ENCODE peak calls at places on chromosomes 1 and 21, in nine cellular contexts. M, E, B, L, V, H, P, A and O are unnamed samples.

GRCh38 chr1:58649555-58649954 is 50.3 kb downstream of the MYSM1 start:
- DNase-seq in E (peak), V (no peak), M (no peak), P (no peak), H (no peak), B (no peak), A (no peak), L (no peak), O (no peak)

GRCh38 chr1:208093754-208094719 is 150.1 kb downstream of the PLXNA2 start:
- DNase-seq in P (peak), L (peak), M (peak), B (peak), E (peak), H (peak), A (peak), V (peak), O (peak)

GRCh38 chr1:230426246-230427101 is at the start of gene PGBD5:
- DNase-seq in P (peak), B (peak), M (peak), A (peak), L (peak), E (peak), H (peak), V (peak), O (peak)

GRCh38 chr21:19853709-19854575 is 1144.3 kb upstream of the NCAM2 start:
- DNase-seq in M (no peak), L (no peak), V (peak), P (peak), A (no peak), B (no peak), E (no peak), H (no peak), O (no peak)

GRCh38 chr1:160205974-160206369 is 788 bp downstream of the PEA15 start:
- DNase-seq in L (peak), E (peak), B (peak), H (no peak), A (peak), P (peak), M (peak), V (no peak), O (peak)

GRCh38 chr1:34681481-34682451 is 73.1 kb upstream of the GJB5 start:
- DNase-seq in P (no peak), B (peak), L (peak), M (peak), H (peak), E (peak), A (peak), V (no peak), O (peak)

GRCh38 chr1:240100351-240100750 is 8.7 kb downstream of the FMN2 start:
- DNase-seq in P (no peak), L (no peak), E (no peak), M (no peak), B (no peak), H (no peak), V (no peak), A (peak), O (no peak)

GRCh38 chr1:22527122-22527521 is 36.2 kb upstream of the EPHA8 start:
- DNase-seq in M (no peak), E (no peak), H (no peak), P (no peak), A (no peak), L (no peak), V (peak), B (no peak), O (no peak)

GRCh38 chr1:206887701-206888100 is 9.5 kb upstream of the IL24 start:
- DNase-seq in P (no peak), A (no peak), B (no peak), E (no peak), L (no peak), M (no peak), H (no peak), V (no peak), O (no peak)

GRCh38 chr1:182249201-182249676 is 142.4 kb downstream of the GLUL start:
- DNase-seq in A (no peak), M (no peak), B (no peak), V (no peak), L (peak), E (no peak), P (no peak), H (no peak), O (no peak)

GRCh38 chr21:37914211-37914900 is 1.9 kb downstream of the KCNJ6 start:
- DNase-seq in E (peak), V (no peak), H (no peak), P (no peak), B (no peak), L (no peak), M (peak), A (peak), O (peak)

GRCh38 chr1:119958223-119958622 is 61.9 kb upstream of the ADAM30 start:
- DNase-seq in L (no peak), H (no peak), V (no peak), E (no peak), B (no peak), P (no peak), M (no peak), A (no peak), O (no peak)

GRCh38 chr1:157370698-157371097 is 181.6 kb downstream of the FCRL5 start:
- DNase-seq in H (no peak), P (no peak), L (no peak), A (no peak), V (no peak), E (no peak), M (no peak), B (no peak), O (no peak)

GRCh38 chr21:46037338-46038325 is 56.1 kb downstream of the COL6A1 start:
- DNase-seq in B (no peak), L (no peak), H (no peak), M (no peak), E (no peak), A (no peak), V (no peak), P (no peak), O (no peak)

GRCh38 chr21:30831194-30831765 is 1.7 kb upstream of the KRTAP7-1 start:
- DNase-seq in B (no peak), L (peak), P (no peak), V (no peak), A (no peak), M (peak), E (peak), H (no peak), O (peak)

GRCh38 chr1:21340230-21340564 is 49.9 kb upstream of the ECE1 start:
- DNase-seq in V (peak), A (no peak), P (peak), B (no peak), E (no peak), H (no peak), M (no peak), L (no peak), O (no peak)

GRCh38 chr1:238619652-238620051 is 728.9 kb upstream of the ZP4 start:
- DNase-seq in B (no peak), V (no peak), L (no peak), A (no peak), E (no peak), P (no peak), H (no peak), M (no peak), O (no peak)

GRCh38 chr1:53380296-53380695 is 52.4 kb upstream of the LRP8 start:
- DNase-seq in P (peak), E (no peak), L (no peak), A (no peak), H (no peak), V (no peak), B (no peak), M (no peak), O (no peak)

GRCh38 chr1:118659646-118660045 is 328.5 kb downstream of the TBX15 start:
- DNase-seq in B (no peak), H (no peak), V (no peak), M (no peak), L (no peak), A (no peak), P (no peak), E (no peak), O (no peak)

GRCh38 chr1:182330303-182330702 is 61.3 kb downstream of the GLUL start:
- DNase-seq in B (peak), H (no peak), L (no peak), P (no peak), E (no peak), M (peak), A (no peak), V (peak), O (no peak)

GRCh38 chr1:115771094-115771846 is 2.8 kb upstream of the CASQ2 start:
- DNase-seq in P (no peak), E (no peak), B (no peak), L (no peak), A (no peak), V (no peak), H (no peak), M (no peak), O (no peak)

GRCh38 chr1:170731566-170732261 is 67.8 kb downstream of the PRRX1 start:
- DNase-seq in M (no peak), L (no peak), H (no peak), V (no peak), B (no peak), P (no peak), E (no peak), A (no peak), O (no peak)

GRCh38 chr1:118253310-118253903 is 68.4 kb upstream of the SPAG17 start:
- DNase-seq in L (no peak), E (no peak), M (no peak), H (no peak), V (no peak), P (no peak), A (no peak), B (no peak), O (no peak)

GRCh38 chr1:10724052-10724494 is 72.4 kb downstream of the CASZ1 start:
- DNase-seq in B (no peak), H (no peak), E (no peak), V (peak), A (no peak), M (peak), P (no peak), L (no peak), O (no peak)

GRCh38 chr1:234397732-234398131 is 24.5 kb downstream of the COA6 start:
- DNase-seq in P (no peak), V (no peak), L (no peak), B (no peak), M (no peak), H (no peak), E (no peak), A (no peak), O (no peak)

GRCh38 chr1:95380909-95381308 is 146.9 kb downstream of the RWDD3 start:
- DNase-seq in V (no peak), E (no peak), B (no peak), M (no peak), H (no peak), L (no peak), P (no peak), A (no peak), O (no peak)

GRCh38 chr1:30191154-30191702 is 532.2 kb downstream of the MATN1 start:
- DNase-seq in E (peak), P (no peak), A (peak), H (no peak), L (peak), B (peak), M (peak), V (peak), O (peak)

GRCh38 chr1:213252026-213252425 is 201.0 kb downstream of the RPS6KC1 start:
- DNase-seq in H (no peak), L (no peak), M (no peak), E (no peak), B (no peak), P (no peak), A (no peak), V (no peak), O (no peak)

GRCh38 chr21:36859744-36860501 is 106.5 kb downstream of the HLCS start:
- DNase-seq in H (no peak), M (peak), B (peak), E (peak), A (no peak), P (peak), L (peak), V (peak), O (peak)

GRCh38 chr1:109895720-109896504 is 14.7 kb upstream of the CSF1 start:
- DNase-seq in L (no peak), B (no peak), M (peak), A (peak), E (no peak), P (peak), H (no peak), V (peak), O (peak)

GRCh38 chr1:214216779-214217178 is 64.2 kb upstream of the SMYD2 start:
- DNase-seq in E (no peak), P (no peak), A (no peak), V (no peak), M (no peak), B (no peak), L (no peak), H (no peak), O (no peak)

GRCh38 chr1:212466437-212466836 is 33.7 kb downstream of the NENF start:
- DNase-seq in P (no peak), V (no peak), H (no peak), M (no peak), B (no peak), E (no peak), L (no peak), A (no peak), O (no peak)

GRCh38 chr21:15868940-15869339 is 139.2 kb downstream of the USP25 start:
- DNase-seq in M (no peak), E (no peak), V (no peak), P (no peak), H (no peak), A (no peak), L (no peak), B (no peak), O (no peak)

GRCh38 chr1:150922519-150922975 is 3.6 kb upstream of the SETDB1 start:
- DNase-seq in M (peak), A (peak), V (peak), L (peak), E (peak), H (peak), B (peak), P (no peak), O (peak)